ENCODE peak calls at places on chromosomes 16 and 17, in six cellular contexts. O is DMS79 treated with DMSO at 0.1 percent for 48 hours, W is brain microvascular endothelial cell, Q is suprapubic skin, X is HTR-8/SVneo, U is ACHN. D is an unnamed sample.

GRCh38 chr16:89553733-89554132 is 6.7 kb upstream of the RPL13 start:
- DNase-seq in O (no peak), W (no peak), Q (peak; percentile 63), X (no peak), U (no peak), D (no peak)

GRCh38 chr17:47120521-47121095 is 68.5 kb downstream of the CDC27 start:
- DNase-seq in O (no peak), W (peak; percentile 59), Q (no peak), X (no peak), U (no peak), D (peak; percentile 28)

GRCh38 chr16:12578001-12578400 is 225.7 kb downstream of the CPPED1 start:
- DNase-seq in O (no peak), W (no peak), Q (peak; percentile 34), X (no peak), U (no peak), D (no peak)

GRCh38 chr16:87842209-87842869 is 27.0 kb downstream of the SLC7A5 start:
- DNase-seq in O (no peak), W (no peak), Q (no peak), X (no peak), U (no peak), D (no peak)

GRCh38 chr17:66272699-66273390 is 29.6 kb upstream of the PRKCA start:
- DNase-seq in O (no peak), W (peak; percentile 51), Q (no peak), X (peak; percentile 78), U (peak; percentile 85), D (peak; percentile 70)

GRCh38 chr17:71325117-71325516 is 795.7 kb upstream of the SOX9 start:
- DNase-seq in O (no peak), W (no peak), Q (no peak), X (no peak), U (no peak), D (no peak)

GRCh38 chr16:49763826-49764225 is 92.1 kb downstream of the ZNF423 start:
- DNase-seq in O (no peak), W (peak; percentile 33), Q (no peak), X (no peak), U (no peak), D (no peak)

GRCh38 chr17:32440722-32441121 is 3.6 kb upstream of the PSMD11 start:
- DNase-seq in O (no peak), W (no peak), Q (no peak), X (no peak), U (no peak), D (no peak)

GRCh38 chr16:30006659-30007377 is 4.0 kb downstream of the DOC2A start:
- DNase-seq in O (no peak), W (no peak), Q (no peak), X (no peak), U (no peak), D (no peak)

GRCh38 chr16:10385725-10386516 is at the start of gene ATF7IP2:
- DNase-seq in O (peak; percentile 50), W (peak; percentile 93), Q (peak; percentile 74), X (peak; percentile 95), U (peak; percentile 87), D (peak; percentile 67)

GRCh38 chr16:67547423-67548264 is 14.7 kb upstream of the CTCF start:
- DNase-seq in O (no peak), W (no peak), Q (peak; percentile 75), X (no peak), U (no peak), D (no peak)

GRCh38 chr17:2068101-2068518 is 13.2 kb downstream of the HIC1 start:
- DNase-seq in O (no peak), W (peak; percentile 77), Q (peak; percentile 71), X (no peak), U (no peak), D (peak; percentile 85)

GRCh38 chr16:15567823-15568222 is 75.1 kb downstream of the MARF1 start:
- DNase-seq in O (no peak), W (no peak), Q (no peak), X (no peak), U (no peak), D (no peak)

GRCh38 chr16:67542464-67542863 is 13.8 kb downstream of the RIPOR1 start:
- DNase-seq in O (no peak), W (peak; percentile 54), Q (peak; percentile 74), X (peak; percentile 55), U (peak; percentile 76), D (no peak)

GRCh38 chr17:40122944-40123810 is 1.4 kb downstream of the MSL1 start:
- DNase-seq in O (peak; percentile 58), W (no peak), Q (no peak), X (no peak), U (peak; percentile 49), D (no peak)

D was measured in BJ.